ENCODE peak calls at places on chromosomes 5 and 9, in six cellular contexts. B is HCEC 1CT, G is mucosa of gallbladder, D is thyroid gland, Y is mucosa of descending colon, A is iris pigment epithelial cell. N is an unnamed sample.

GRCh38 chr5:119409235-119409815 is 43.0 kb upstream of the HSD17B4 start:
- DNase-seq in B (no peak), G (no peak), A (no peak), Y (no peak), D (no peak), N (peak)

GRCh38 chr9:19689324-19690087 is 99.3 kb downstream of the SLC24A2 start:
- DNase-seq in Y (no peak), A (peak), G (no peak), B (peak), D (no peak), N (no peak)

GRCh38 chr9:18061856-18062255 is 412.1 kb upstream of the ADAMTSL1 start:
- DNase-seq in D (no peak), Y (no peak), B (peak), G (no peak), A (peak), N (no peak)

GRCh38 chr5:103258957-103259704 is 568 bp downstream of the MACIR start:
- DNase-seq in A (peak), G (peak), B (peak), Y (peak), D (peak), N (peak)

GRCh38 chr9:83677596-83677995 is 30.2 kb downstream of the UBQLN1 start:
- DNase-seq in A (no peak), D (no peak), B (no peak), G (no peak), Y (no peak), N (no peak)

GRCh38 chr9:14198544-14199510 is 115.1 kb downstream of the NFIB start:
- DNase-seq in G (peak), B (no peak), D (peak), Y (peak), A (peak), N (no peak)

GRCh38 chr5:170573119-170573518 is 69.3 kb downstream of the KCNIP1 start:
- DNase-seq in B (no peak), Y (no peak), A (no peak), D (peak), G (no peak), N (no peak)

GRCh38 chr9:3809724-3810123 is 283.9 kb upstream of the RFX3 start:
- DNase-seq in A (no peak), B (peak), G (no peak), Y (no peak), D (no peak), N (no peak)

GRCh38 chr5:137695651-137696428 is 40.0 kb downstream of the KLHL3 start:
- DNase-seq in D (peak), Y (no peak), B (no peak), A (no peak), G (no peak), N (no peak)

GRCh38 chr5:71907001-71907564 is 188.0 kb downstream of the CARTPT start:
- DNase-seq in B (no peak), D (no peak), G (no peak), A (no peak), Y (no peak), N (no peak)

GRCh38 chr9:86700601-86701000 is 246.7 kb downstream of the GAS1 start:
- DNase-seq in A (no peak), B (no peak), D (no peak), G (no peak), Y (no peak), N (no peak)

GRCh38 chr5:10757043-10757442 is 4.0 kb downstream of the DAP start:
- DNase-seq in B (no peak), Y (no peak), D (no peak), A (no peak), G (no peak), N (no peak)

GRCh38 chr9:96777539-96777864 is 385 bp downstream of the ZNF510 start:
- DNase-seq in D (no peak), B (no peak), G (no peak), Y (no peak), A (no peak), N (no peak)

GRCh38 chr5:4584982-4585381 is 555.1 kb upstream of the ADAMTS16 start:
- DNase-seq in Y (no peak), B (no peak), G (no peak), A (peak), D (peak), N (no peak)

GRCh38 chr9:68706579-68707201 is 1.6 kb downstream of the PIP5K1B start:
- DNase-seq in Y (no peak), A (no peak), D (no peak), G (no peak), B (no peak), N (peak)

GRCh38 chr9:133945977-133946753 is 46.0 kb downstream of the VAV2 start:
- DNase-seq in B (no peak), G (no peak), D (peak), A (no peak), Y (peak), N (peak)

GRCh38 chr5:1760656-1761452 is 38.8 kb downstream of the MRPL36 start:
- DNase-seq in B (no peak), G (no peak), Y (no peak), A (no peak), D (no peak), N (no peak)